ENCODE peak calls at places on chromosomes 3 and 15, in six cellular contexts. One of them, this sample, is unnamed.

GRCh38 chr15:40338041-40338657 is 2.6 kb downstream of the CCDC9B start:
- DNase-seq in transverse colon: peak; percentile 81
- DNase-seq in IMR-90: peak; percentile 60
- DNase-seq in Panc1: no peak
- DNase-seq in uterus: peak; percentile 69
- DNase-seq in left ventricle myocardium inferior: peak; percentile 79
- DNase-seq in this sample: peak; percentile 84

GRCh38 chr15:85800460-85801123 is 5.9 kb upstream of the KLHL25 start:
- DNase-seq in IMR-90: peak; percentile 61
- DNase-seq in left ventricle myocardium inferior: peak; percentile 59
- DNase-seq in uterus: no peak
- DNase-seq in transverse colon: peak; percentile 84
- DNase-seq in Panc1: peak; percentile 67
- DNase-seq in this sample: peak; percentile 81

GRCh38 chr3:126646662-126647061 is 8.3 kb downstream of the TXNRD3 start:
- DNase-seq in transverse colon: no peak
- DNase-seq in uterus: no peak
- DNase-seq in Panc1: no peak
- DNase-seq in left ventricle myocardium inferior: no peak
- DNase-seq in IMR-90: peak; percentile 56
- DNase-seq in this sample: no peak

GRCh38 chr15:69082041-69082502 is 67.6 kb downstream of the NOX5 start:
- DNase-seq in IMR-90: peak; percentile 83
- DNase-seq in transverse colon: no peak
- DNase-seq in uterus: peak; percentile 29
- DNase-seq in Panc1: no peak
- DNase-seq in left ventricle myocardium inferior: no peak
- DNase-seq in this sample: peak; percentile 42

GRCh38 chr15:59691194-59691805 is 2.2 kb upstream of the BNIP2 start:
- DNase-seq in Panc1: no peak
- DNase-seq in uterus: peak; percentile 45
- DNase-seq in IMR-90: peak; percentile 58
- DNase-seq in left ventricle myocardium inferior: no peak
- DNase-seq in transverse colon: peak; percentile 55
- DNase-seq in this sample: no peak

GRCh38 chr3:71444028-71444860 is 139.3 kb downstream of the FOXP1 start:
- DNase-seq in transverse colon: peak; percentile 64
- DNase-seq in left ventricle myocardium inferior: no peak
- DNase-seq in uterus: no peak
- DNase-seq in Panc1: no peak
- DNase-seq in IMR-90: peak; percentile 90
- DNase-seq in this sample: peak; percentile 67

GRCh38 chr15:56496635-56497034 is 31.7 kb upstream of the MNS1 start:
- DNase-seq in IMR-90: peak; percentile 79
- DNase-seq in transverse colon: no peak
- DNase-seq in left ventricle myocardium inferior: no peak
- DNase-seq in uterus: peak; percentile 22
- DNase-seq in Panc1: peak; percentile 64
- DNase-seq in this sample: no peak

GRCh38 chr3:184289426-184289938 is 9.6 kb upstream of the PSMD2 start:
- DNase-seq in uterus: no peak
- DNase-seq in transverse colon: peak; percentile 57
- DNase-seq in left ventricle myocardium inferior: peak; percentile 35
- DNase-seq in IMR-90: peak; percentile 38
- DNase-seq in Panc1: peak; percentile 43
- DNase-seq in this sample: no peak

GRCh38 chr3:66572938-66573710 is 72.3 kb upstream of the LRIG1 start:
- DNase-seq in left ventricle myocardium inferior: no peak
- DNase-seq in Panc1: no peak
- DNase-seq in uterus: no peak
- DNase-seq in transverse colon: no peak
- DNase-seq in IMR-90: no peak
- DNase-seq in this sample: no peak

GRCh38 chr15:86756688-86757087 is 677.0 kb downstream of the AGBL1 start:
- DNase-seq in left ventricle myocardium inferior: no peak
- DNase-seq in IMR-90: no peak
- DNase-seq in uterus: no peak
- DNase-seq in Panc1: no peak
- DNase-seq in transverse colon: no peak
- DNase-seq in this sample: no peak

GRCh38 chr15:82919231-82919886 is 33.2 kb downstream of the HOMER2 start:
- DNase-seq in IMR-90: no peak
- DNase-seq in uterus: no peak
- DNase-seq in left ventricle myocardium inferior: peak; percentile 41
- DNase-seq in Panc1: no peak
- DNase-seq in transverse colon: peak; percentile 19
- DNase-seq in this sample: peak; percentile 50

GRCh38 chr15:41827880-41828746 is at the start of gene JMJD7:
- DNase-seq in IMR-90: peak; percentile 81
- DNase-seq in Panc1: peak; percentile 36
- DNase-seq in transverse colon: peak; percentile 97
- DNase-seq in left ventricle myocardium inferior: peak; percentile 95
- DNase-seq in uterus: peak; percentile 93
- DNase-seq in this sample: peak; percentile 96

GRCh38 chr3:15754047-15754446 is 43.7 kb downstream of the ANKRD28 start:
- DNase-seq in left ventricle myocardium inferior: no peak
- DNase-seq in uterus: no peak
- DNase-seq in IMR-90: peak; percentile 44
- DNase-seq in Panc1: no peak
- DNase-seq in transverse colon: no peak
- DNase-seq in this sample: no peak

GRCh38 chr15:88334436-88334835 is 77.9 kb upstream of the NTRK3 start:
- DNase-seq in left ventricle myocardium inferior: no peak
- DNase-seq in IMR-90: peak; percentile 13
- DNase-seq in transverse colon: no peak
- DNase-seq in uterus: no peak
- DNase-seq in Panc1: no peak
- DNase-seq in this sample: no peak

GRCh38 chr3:16289144-16289889 is 24.3 kb downstream of the OXNAD1 start:
- DNase-seq in left ventricle myocardium inferior: no peak
- DNase-seq in IMR-90: peak; percentile 40
- DNase-seq in Panc1: no peak
- DNase-seq in uterus: no peak
- DNase-seq in transverse colon: no peak
- DNase-seq in this sample: no peak

GRCh38 chr3:183554377-183554776 is 1.1 kb downstream of the KLHL6 start:
- DNase-seq in left ventricle myocardium inferior: no peak
- DNase-seq in IMR-90: no peak
- DNase-seq in uterus: no peak
- DNase-seq in Panc1: no peak
- DNase-seq in transverse colon: no peak
- DNase-seq in this sample: no peak

GRCh38 chr15:41523097-41523496 is 9.5 kb upstream of the LTK start:
- DNase-seq in transverse colon: no peak
- DNase-seq in Panc1: no peak
- DNase-seq in uterus: no peak
- DNase-seq in left ventricle myocardium inferior: no peak
- DNase-seq in IMR-90: peak; percentile 11
- DNase-seq in this sample: no peak

GRCh38 chr3:31948255-31948654 is 32.8 kb downstream of the OSBPL10 start:
- DNase-seq in left ventricle myocardium inferior: no peak
- DNase-seq in Panc1: no peak
- DNase-seq in transverse colon: no peak
- DNase-seq in IMR-90: no peak
- DNase-seq in uterus: no peak
- DNase-seq in this sample: no peak

GRCh38 chr15:53716909-53717878 is 42.3 kb downstream of the WDR72 start:
- DNase-seq in Panc1: no peak
- DNase-seq in IMR-90: no peak
- DNase-seq in uterus: no peak
- DNase-seq in left ventricle myocardium inferior: no peak
- DNase-seq in transverse colon: no peak
- DNase-seq in this sample: no peak

GRCh38 chr3:131503328-131503650 is 518 bp upstream of the MRPL3 start:
- DNase-seq in uterus: no peak
- DNase-seq in Panc1: no peak
- DNase-seq in left ventricle myocardium inferior: no peak
- DNase-seq in transverse colon: no peak
- DNase-seq in IMR-90: no peak
- DNase-seq in this sample: no peak

GRCh38 chr3:148975277-148975676 is 16.1 kb upstream of the GYG1 start:
- DNase-seq in transverse colon: no peak
- DNase-seq in IMR-90: no peak
- DNase-seq in left ventricle myocardium inferior: peak; percentile 68
- DNase-seq in Panc1: no peak
- DNase-seq in uterus: no peak
- DNase-seq in this sample: peak; percentile 23

GRCh38 chr3:179652467-179653105 is at the start of gene USP13:
- DNase-seq in Panc1: no peak
- DNase-seq in uterus: peak; percentile 62
- DNase-seq in IMR-90: peak; percentile 83
- DNase-seq in transverse colon: peak; percentile 54
- DNase-seq in left ventricle myocardium inferior: peak; percentile 74
- DNase-seq in this sample: peak; percentile 79

GRCh38 chr3:80533553-80533952 is 765.8 kb upstream of the ROBO1 start:
- DNase-seq in transverse colon: no peak
- DNase-seq in uterus: no peak
- DNase-seq in left ventricle myocardium inferior: no peak
- DNase-seq in Panc1: no peak
- DNase-seq in IMR-90: no peak
- DNase-seq in this sample: no peak
- TF ChIP-seq CTCF in transverse colon: no peak
- TF ChIP-seq CTCF in uterus: no peak
- TF ChIP-seq CTCF in left ventricle myocardium inferior: no peak
- TF ChIP-seq CTCF in Panc1: no peak
- TF ChIP-seq CTCF in IMR-90: no peak
- TF ChIP-seq CTCF in this sample: no peak

DNA sequence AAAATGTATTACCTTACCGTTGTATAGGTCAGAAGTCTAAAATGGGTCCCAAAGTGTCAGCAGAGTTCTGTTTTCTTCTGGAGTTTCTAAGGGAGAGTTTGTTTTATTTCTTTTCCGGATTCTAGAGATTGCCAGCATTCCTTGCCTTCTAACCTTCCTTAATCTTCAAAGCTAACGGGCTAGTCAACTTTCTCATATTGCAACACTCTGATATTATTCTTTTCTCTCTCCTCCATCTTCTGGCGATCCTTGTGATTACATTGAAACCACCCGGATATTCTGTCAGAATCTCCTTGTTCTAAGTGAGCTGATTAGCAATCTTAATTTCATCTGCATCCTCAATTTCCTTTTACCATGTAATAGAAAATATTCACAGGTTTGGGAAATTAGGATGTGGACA is 36.2 kb upstream of the AADACL2 start:
- DNase-seq in Panc1: no peak
- DNase-seq in transverse colon: no peak
- DNase-seq in IMR-90: no peak
- DNase-seq in uterus: no peak
- DNase-seq in left ventricle myocardium inferior: no peak
- DNase-seq in this sample: no peak
- H3K27ac ChIP-seq in Panc1: no peak overlapping the region
- H3K27ac ChIP-seq in transverse colon: no peak overlapping the region
- H3K27ac ChIP-seq in IMR-90: no peak overlapping the region
- H3K27ac ChIP-seq in uterus: no peak overlapping the region
- H3K27ac ChIP-seq in left ventricle myocardium inferior: no peak overlapping the region
- H3K27ac ChIP-seq in this sample: no peak overlapping the region

DNA sequence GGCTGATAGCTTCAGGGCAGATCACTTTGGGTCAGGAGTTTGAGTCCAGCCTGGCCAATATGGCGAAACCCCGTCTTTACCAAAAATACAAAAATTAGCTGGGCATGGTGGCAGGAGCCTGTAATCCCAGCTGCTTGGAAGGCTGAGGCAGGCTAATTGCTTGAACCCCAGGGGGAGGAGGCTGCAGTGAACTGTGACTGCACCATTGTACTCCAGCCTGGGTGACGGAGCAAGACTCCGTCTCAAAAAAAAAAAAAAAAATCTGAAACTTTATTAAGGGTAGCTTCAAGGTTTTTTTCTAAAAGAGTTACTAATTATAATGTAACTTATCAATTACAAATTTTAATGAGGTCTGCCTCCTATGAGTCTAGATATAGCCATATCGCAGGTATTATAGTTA is 5.1 kb downstream of the NECTIN3 start:
- DNase-seq in uterus: no peak
- DNase-seq in transverse colon: no peak
- DNase-seq in Panc1: no peak
- DNase-seq in left ventricle myocardium inferior: no peak
- DNase-seq in IMR-90: no peak
- DNase-seq in this sample: no peak
- H3K4me1 ChIP-seq in uterus: no peaks in the 10 kb centered on the region
- H3K4me1 ChIP-seq in transverse colon: peaks cover 17% of the 10 kb centered on the region
- H3K4me1 ChIP-seq in Panc1: peaks cover 10% of the 10 kb centered on the region
- H3K4me1 ChIP-seq in left ventricle myocardium inferior: peaks cover 33% of the 10 kb centered on the region
- H3K4me1 ChIP-seq in IMR-90: peaks cover 10% of the 10 kb centered on the region
- H3K4me1 ChIP-seq in this sample: peaks cover 17% of the 10 kb centered on the region

GRCh38 chr15:90101130-90101968 is 919 bp downstream of the IDH2 start:
- DNase-seq in uterus: peak; percentile 44
- DNase-seq in transverse colon: peak; percentile 57
- DNase-seq in left ventricle myocardium inferior: peak; percentile 65
- DNase-seq in IMR-90: no peak
- DNase-seq in Panc1: no peak
- DNase-seq in this sample: peak; percentile 76

GRCh38 chr15:90104551-90104950 is 2.3 kb upstream of the IDH2 start:
- DNase-seq in transverse colon: peak; percentile 59
- DNase-seq in left ventricle myocardium inferior: no peak
- DNase-seq in Panc1: no peak
- DNase-seq in uterus: no peak
- DNase-seq in IMR-90: no peak
- DNase-seq in this sample: no peak

GRCh38 chr15:90103669-90104329 is 1.5 kb upstream of the IDH2 start:
- DNase-seq in left ventricle myocardium inferior: no peak
- DNase-seq in IMR-90: no peak
- DNase-seq in uterus: no peak
- DNase-seq in transverse colon: no peak
- DNase-seq in Panc1: no peak
- DNase-seq in this sample: peak; percentile 64

GRCh38 chr15:90099868-90100854 is 2.1 kb downstream of the IDH2 start:
- DNase-seq in transverse colon: peak; percentile 64
- DNase-seq in Panc1: no peak
- DNase-seq in IMR-90: peak; percentile 53
- DNase-seq in left ventricle myocardium inferior: no peak
- DNase-seq in uterus: peak; percentile 44
- DNase-seq in this sample: peak; percentile 69

DNA sequence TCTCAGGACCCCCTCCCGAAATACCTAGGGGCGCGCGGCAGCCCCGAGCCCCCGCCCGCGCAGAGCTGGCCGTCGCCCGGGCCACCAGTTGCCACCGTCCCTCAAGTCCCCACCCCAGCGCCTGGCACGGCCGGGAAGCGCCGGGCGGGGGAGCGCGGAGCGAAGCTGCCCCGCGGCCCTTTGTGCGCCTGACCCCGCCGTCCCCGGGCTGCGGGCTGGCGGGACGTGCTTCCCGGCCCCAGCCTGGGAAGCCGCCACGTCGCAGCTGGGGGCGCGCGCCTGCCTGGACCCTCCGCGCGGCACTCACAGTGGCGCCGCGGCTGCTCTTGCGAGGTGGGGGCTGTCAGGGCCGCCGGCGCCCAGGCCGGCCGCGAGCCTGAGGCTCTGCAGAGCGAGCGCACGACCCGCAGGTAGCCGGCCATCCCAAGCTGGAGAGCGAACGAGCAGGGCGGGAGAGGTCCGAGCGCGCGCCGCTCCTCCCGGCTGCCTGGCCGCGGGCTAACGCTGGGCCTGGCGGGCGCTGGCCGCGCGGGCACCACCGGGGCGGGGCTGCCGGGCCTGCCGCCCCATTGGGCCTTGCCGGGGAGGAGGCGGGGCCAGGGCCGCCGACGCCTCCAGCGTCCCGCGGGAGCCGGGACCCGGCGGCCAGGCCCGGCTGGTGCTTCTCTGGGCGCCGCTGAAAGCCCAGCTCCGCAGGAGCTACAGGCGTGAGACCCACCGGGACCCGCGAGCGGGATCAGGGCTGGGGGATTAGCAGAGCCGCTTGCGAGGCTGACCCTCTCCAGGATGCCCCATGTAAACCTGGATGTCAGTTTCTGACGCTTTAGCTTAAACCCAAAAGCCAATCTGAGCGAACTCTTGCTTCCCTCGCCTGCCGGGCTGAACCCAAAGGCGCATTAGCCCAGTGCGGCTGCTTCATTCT is at the start of gene IDH2:
- DNase-seq in transverse colon: peak; percentile 87
- DNase-seq in Panc1: no peak
- DNase-seq in IMR-90: peak; percentile 79
- DNase-seq in uterus: peak; percentile 59
- DNase-seq in left ventricle myocardium inferior: peak; percentile 82
- DNase-seq in this sample: peak; percentile 91
- TF ChIP-seq CTCF in transverse colon: no peak
- TF ChIP-seq CTCF in Panc1: no peak
- TF ChIP-seq CTCF in IMR-90: no peak
- TF ChIP-seq CTCF in uterus: no peak
- TF ChIP-seq CTCF in left ventricle myocardium inferior: no peak
- TF ChIP-seq CTCF in this sample: peak; percentile 5

This sample was measured in heart left ventricle.